ENCODE peak calls at places on chromosomes 11 and 22, in ten cellular contexts. P, Z, F, S, G, J, H, X, V and R are unnamed samples.

GRCh38 chr22:46352691-46353386 is 17.3 kb downstream of the TRMU start:
- DNase-seq in F (peak; percentile 45), Z (peak; percentile 14), S (no peak), V (no peak), H (peak; percentile 42), X (peak; percentile 83), P (no peak), J (no peak), G (no peak), R (no peak)

GRCh38 chr22:19086417-19086816 is 35.8 kb downstream of the DGCR2 start:
- DNase-seq in G (no peak), J (no peak), Z (no peak), F (no peak), V (no peak), X (no peak), S (no peak), P (no peak), H (no peak), R (no peak)

GRCh38 chr11:25298450-25298849 is 801.6 kb downstream of the LUZP2 start:
- DNase-seq in P (no peak), G (no peak), Z (no peak), J (no peak), H (no peak), V (no peak), S (no peak), F (no peak), X (no peak), R (no peak)

GRCh38 chr11:121723261-121723741 is 270.5 kb upstream of the SORL1-AS1 start:
- DNase-seq in P (peak; percentile 22), V (no peak), F (peak; percentile 71), S (no peak), X (no peak), Z (peak; percentile 3), G (peak; percentile 58), J (no peak), H (no peak), R (no peak)

GRCh38 chr11:40241524-40242037 is 1217.9 kb downstream of the LRRC4C start:
- DNase-seq in V (peak; percentile 31), F (peak; percentile 70), H (no peak), Z (no peak), S (no peak), X (no peak), P (peak; percentile 6), G (no peak), J (no peak), R (no peak)

GRCh38 chr11:34573537-34573936 is 47.4 kb upstream of the EHF start:
- DNase-seq in S (no peak), H (no peak), F (no peak), X (no peak), P (no peak), J (no peak), G (no peak), V (no peak), Z (no peak), R (no peak)

GRCh38 chr11:2526808-2527381 is 82.1 kb downstream of the KCNQ1 start:
- DNase-seq in G (peak; percentile 60), V (peak; percentile 78), Z (no peak), S (peak; percentile 16), F (no peak), H (no peak), P (no peak), J (no peak), X (no peak), R (peak; percentile 22)

GRCh38 chr22:30732426-30732825 is 37.8 kb downstream of the OSBP2 start:
- DNase-seq in H (no peak), X (no peak), V (no peak), P (no peak), J (no peak), F (no peak), G (no peak), S (no peak), Z (no peak), R (no peak)

GRCh38 chr11:113647856-113648255 is 58.3 kb downstream of the TMPRSS5 start:
- DNase-seq in J (no peak), X (no peak), P (no peak), S (no peak), V (no peak), H (no peak), F (no peak), Z (no peak), G (no peak), R (no peak)

GRCh38 chr11:9733212-9733611 is 69.3 kb downstream of the SWAP70 start:
- DNase-seq in G (no peak), V (no peak), S (no peak), F (no peak), X (no peak), Z (no peak), H (no peak), J (no peak), P (no peak), R (no peak)

GRCh38 chr11:66267039-66267378 is 1.4 kb upstream of the RAB1B start:
- DNase-seq in V (no peak), X (no peak), H (peak; percentile 32), S (no peak), F (no peak), P (no peak), J (no peak), G (no peak), Z (no peak), R (no peak)
- TF ChIP-seq CTCF in V (no peak), X (no peak), H (no peak), S (no peak), F (no peak), P (peak; percentile 6), J (no peak), G (no peak), Z (peak; percentile 28), R (no peak)

GRCh38 chr11:11514246-11514645 is 107.6 kb downstream of the GALNT18 start:
- DNase-seq in G (no peak), V (no peak), F (no peak), H (no peak), J (no peak), X (no peak), S (no peak), P (no peak), Z (no peak), R (no peak)

GRCh38 chr11:11524436-11525038 is 97.3 kb downstream of the GALNT18 start:
- DNase-seq in G (no peak), J (no peak), S (no peak), P (no peak), Z (no peak), H (no peak), F (no peak), V (no peak), X (no peak), R (no peak)

GRCh38 chr11:11521306-11522002 is 100.4 kb downstream of the GALNT18 start:
- DNase-seq in H (no peak), X (no peak), G (no peak), Z (no peak), F (no peak), P (no peak), V (no peak), J (no peak), S (no peak), R (no peak)

GRCh38 chr11:11520231-11521015 is 101.4 kb downstream of the GALNT18 start:
- DNase-seq in X (no peak), P (no peak), H (no peak), Z (no peak), F (no peak), J (no peak), G (no peak), S (no peak), V (no peak), R (no peak)

GRCh38 chr11:11519184-11519583 is 102.6 kb downstream of the GALNT18 start:
- DNase-seq in H (peak; percentile 14), X (no peak), J (no peak), P (no peak), S (no peak), G (no peak), F (no peak), V (no peak), Z (no peak), R (no peak)
- TF ChIP-seq CTCF in H (no peak), X (no peak), J (no peak), P (no peak), S (no peak), G (peak; percentile 33), F (no peak), V (no peak), Z (no peak), R (no peak)

GRCh38 chr11:78398715-78399114 is 18.9 kb downstream of the GAB2 start:
- DNase-seq in X (no peak), H (no peak), Z (no peak), J (no peak), F (no peak), P (no peak), V (no peak), G (no peak), S (no peak), R (no peak)

GRCh38 chr11:78397398-78397797 is 20.2 kb downstream of the GAB2 start:
- DNase-seq in J (no peak), S (no peak), H (no peak), F (no peak), G (no peak), X (no peak), V (no peak), Z (no peak), P (no peak), R (no peak)

GRCh38 chr11:78400116-78400515 is 17.5 kb downstream of the GAB2 start:
- DNase-seq in Z (no peak), F (no peak), X (no peak), P (no peak), V (no peak), H (no peak), J (no peak), G (no peak), S (no peak), R (no peak)

GRCh38 chr11:78400701-78401100 is 16.9 kb downstream of the GAB2 start:
- DNase-seq in G (no peak), J (no peak), S (no peak), H (no peak), Z (no peak), V (no peak), P (no peak), X (no peak), F (no peak), R (no peak)

DNA sequence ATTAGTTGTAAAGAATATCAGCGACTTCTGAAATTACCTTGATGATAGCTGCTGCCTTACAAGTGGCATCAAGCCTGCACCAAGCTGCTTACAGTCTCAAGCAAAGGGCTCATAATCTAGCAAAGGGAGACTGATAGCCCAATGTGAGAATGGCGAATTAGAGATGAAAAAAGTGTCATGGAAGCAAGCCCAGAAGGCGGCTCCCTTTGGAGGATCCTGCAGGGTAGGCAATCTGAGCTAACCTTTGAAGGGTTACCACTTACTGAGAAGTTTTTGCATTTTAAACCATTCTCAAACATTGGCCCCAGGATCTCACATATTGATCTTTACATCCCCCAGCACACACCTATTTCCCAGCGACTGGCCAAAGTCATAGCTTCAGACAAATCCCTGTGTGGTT is 18.5 kb downstream of the GAB2 start:
- DNase-seq in Z (no peak), F (no peak), X (no peak), V (no peak), G (no peak), J (no peak), H (no peak), P (no peak), S (no peak), R (no peak)
- TF ChIP-seq CTCF in Z (no peak), F (no peak), X (no peak), V (no peak), G (no peak), J (no peak), H (no peak), P (no peak), S (no peak), R (no peak)

DNA sequence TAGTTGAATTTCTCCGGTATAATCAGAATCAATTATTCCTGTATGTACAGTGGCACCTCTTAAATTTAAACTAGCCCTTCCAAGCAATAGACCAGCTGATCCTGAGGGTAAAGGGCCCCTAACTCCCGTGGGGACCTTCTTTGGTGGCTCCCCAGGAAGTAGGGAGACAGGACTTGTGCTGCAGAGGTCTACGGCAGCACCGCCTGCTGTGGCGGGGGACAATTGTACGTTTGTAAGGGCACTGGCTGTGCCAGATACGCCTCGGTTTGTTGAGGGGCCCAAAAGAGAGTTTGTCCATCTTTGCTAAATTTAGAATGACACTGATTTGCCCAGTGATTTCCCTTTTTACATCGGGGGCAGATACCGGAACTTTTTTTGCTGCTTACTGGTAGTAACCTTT is 5.9 kb upstream of the DNAJB13 start:
- DNase-seq in P (no peak), Z (no peak), J (no peak), V (no peak), F (no peak), X (peak; percentile 28), S (no peak), G (no peak), H (no peak), R (no peak)
- TF ChIP-seq CTCF in P (no peak), Z (no peak), J (no peak), V (no peak), F (no peak), X (no peak), S (no peak), G (no peak), H (no peak), R (no peak)